ENCODE peak calls at places on chromosome X, in five cellular contexts. G is A673, E is uterus, T is esophagus squamous epithelium, P is suprapubic skin. L is an unnamed sample. For H3K27me3, the result is how much of the 10 kb centered on the place peaks cover.

GRCh38 chrX:12997898-12998687 is 23.2 kb downstream of the TMSB4X start:
- DNase-seq in G (no peak), E (no peak), T (no peak), P (no peak), L (no peak)

GRCh38 chrX:134101636-134102035 is 116.2 kb upstream of the GPC3 start:
- DNase-seq in G (no peak), E (no peak), T (no peak), P (no peak), L (no peak)

GRCh38 chrX:38636949-38637819 is 75.8 kb downstream of the TSPAN7 start:
- DNase-seq in G (peak), E (peak), T (no peak), P (no peak), L (no peak)

GRCh38 chrX:107871136-107871535 is 45.5 kb downstream of the MID2 start:
- DNase-seq in G (no peak), E (no peak), T (no peak), P (no peak), L (no peak)

GRCh38 chrX:12240491-12240890 is 102.2 kb downstream of the FRMPD4 start:
- DNase-seq in G (no peak), E (no peak), T (no peak), P (no peak), L (no peak)

GRCh38 chrX:130680164-130681035 is 222.6 kb downstream of the ENOX2 start:
- DNase-seq in G (no peak), E (no peak), T (no peak), P (no peak), L (no peak)

GRCh38 chrX:17826609-17827496 is 34.2 kb downstream of the RAI2 start:
- DNase-seq in G (no peak), E (no peak), T (no peak), P (no peak), L (no peak)

GRCh38 chrX:49185062-49185394 is 1.1 kb downstream of the PRICKLE3 start:
- DNase-seq in G (no peak), E (no peak), T (no peak), P (no peak), L (no peak)

GRCh38 chrX:13168276-13168675 is 123.9 kb upstream of the FAM9C start:
- DNase-seq in G (no peak), E (no peak), T (no peak), P (no peak), L (no peak)

GRCh38 chrX:48521353-48522243 is at the start of gene EBP:
- DNase-seq in G (peak), E (peak), T (peak), P (peak), L (peak)

GRCh38 chrX:11341274-11342256 is 48.4 kb downstream of the AMELX start:
- DNase-seq in G (peak), E (peak), T (peak), P (peak), L (no peak)

GRCh38 chrX:2145672-2146412 is 354.9 kb downstream of the DHRSX start:
- DNase-seq in G (peak), E (no peak), T (no peak), P (no peak), L (no peak)

GRCh38 chrX:74218895-74219294 is 85.1 kb upstream of the ZCCHC13 start:
- DNase-seq in G (no peak), E (no peak), T (no peak), P (no peak), L (no peak)

GRCh38 chrX:9899640-9900075 is 67.5 kb upstream of the CLDN34 start:
- DNase-seq in G (no peak), E (no peak), T (no peak), P (no peak), L (peak)

GRCh38 chrX:30863969-30864368 is 25.1 kb downstream of the TAB3 start:
- DNase-seq in G (no peak), E (no peak), T (no peak), P (no peak), L (peak)

GRCh38 chrX:46582964-46583363 is 9.4 kb downstream of the CHST7 start:
- DNase-seq in G (peak), E (peak), T (no peak), P (no peak), L (peak)

GRCh38 chrX:86148594-86148993 is 343 bp downstream of the DACH2 start:
- DNase-seq in G (no peak), E (no peak), T (no peak), P (no peak), L (no peak)

GRCh38 chrX:56343664-56344063 is 111.5 kb downstream of the KLF8 start:
- DNase-seq in G (no peak), E (no peak), T (no peak), P (no peak), L (no peak)

GRCh38 chrX:39012561-39013209 is 211.4 kb downstream of the MID1IP1 start:
- DNase-seq in G (no peak), E (no peak), T (no peak), P (no peak), L (no peak)

GRCh38 chrX:84729809-84730208 is 227.6 kb upstream of the HDX start:
- DNase-seq in G (peak), E (no peak), T (no peak), P (no peak), L (no peak)

GRCh38 chrX:24178441-24178840 is 28.9 kb downstream of the ZFX start:
- DNase-seq in G (no peak), E (no peak), T (no peak), P (no peak), L (no peak)
- TF ChIP-seq CTCF in G (no peak), E (no peak), T (no peak), P (no peak), L (no peak)

GRCh38 chrX:43595931-43596330 is 60.2 kb upstream of the MAOA start:
- DNase-seq in G (no peak), E (no peak), T (no peak), P (no peak), L (no peak)
- H3K27me3 ChIP-seq in G (under half), E (under half), T (under half), P (under half), L (under half)

GRCh38 chrX:70754169-70754843 is 154.2 kb downstream of the TEX11 start:
- DNase-seq in G (no peak), E (no peak), T (no peak), P (no peak), L (no peak)
- H3K27ac ChIP-seq in G (no peak), E (no peak), T (no peak), P (no peak), L (no peak)

GRCh38 chrX:40055495-40055894 is 42.3 kb downstream of the BCOR start:
- DNase-seq in G (no peak), E (no peak), T (no peak), P (no peak), L (no peak)

GRCh38 chrX:40058719-40059118 is 39.0 kb downstream of the BCOR start:
- DNase-seq in G (no peak), E (no peak), T (no peak), P (no peak), L (no peak)

GRCh38 chrX:40054793-40055192 is 43.0 kb downstream of the BCOR start:
- DNase-seq in G (no peak), E (no peak), T (no peak), P (no peak), L (no peak)

GRCh38 chrX:40056420-40056819 is 41.3 kb downstream of the BCOR start:
- DNase-seq in G (no peak), E (no peak), T (no peak), P (no peak), L (no peak)

DNA sequence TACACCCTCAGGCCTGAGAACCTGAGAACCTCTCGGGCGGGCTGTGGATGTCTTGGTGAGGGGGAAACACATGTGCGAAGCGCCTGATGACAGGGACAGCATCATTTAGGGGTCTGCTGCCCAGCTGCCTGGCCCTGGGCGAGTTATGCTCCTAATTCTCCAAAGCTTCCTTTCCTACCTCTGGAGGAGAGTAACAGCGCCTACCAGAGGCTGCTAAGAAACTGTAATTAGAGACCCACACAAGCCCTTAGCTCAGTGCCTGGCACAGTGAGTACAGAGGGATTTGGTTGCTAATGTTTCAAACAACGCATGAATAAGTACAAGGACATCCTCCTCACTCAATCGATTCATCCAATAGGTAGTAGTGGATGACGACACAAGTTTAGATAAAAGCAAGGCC is 40.4 kb downstream of the BCOR start:
- DNase-seq in G (no peak), E (no peak), T (no peak), P (no peak), L (no peak)
- TF ChIP-seq CTCF in G (peak), E (no peak), T (no peak), P (no peak), L (no peak)

DNA sequence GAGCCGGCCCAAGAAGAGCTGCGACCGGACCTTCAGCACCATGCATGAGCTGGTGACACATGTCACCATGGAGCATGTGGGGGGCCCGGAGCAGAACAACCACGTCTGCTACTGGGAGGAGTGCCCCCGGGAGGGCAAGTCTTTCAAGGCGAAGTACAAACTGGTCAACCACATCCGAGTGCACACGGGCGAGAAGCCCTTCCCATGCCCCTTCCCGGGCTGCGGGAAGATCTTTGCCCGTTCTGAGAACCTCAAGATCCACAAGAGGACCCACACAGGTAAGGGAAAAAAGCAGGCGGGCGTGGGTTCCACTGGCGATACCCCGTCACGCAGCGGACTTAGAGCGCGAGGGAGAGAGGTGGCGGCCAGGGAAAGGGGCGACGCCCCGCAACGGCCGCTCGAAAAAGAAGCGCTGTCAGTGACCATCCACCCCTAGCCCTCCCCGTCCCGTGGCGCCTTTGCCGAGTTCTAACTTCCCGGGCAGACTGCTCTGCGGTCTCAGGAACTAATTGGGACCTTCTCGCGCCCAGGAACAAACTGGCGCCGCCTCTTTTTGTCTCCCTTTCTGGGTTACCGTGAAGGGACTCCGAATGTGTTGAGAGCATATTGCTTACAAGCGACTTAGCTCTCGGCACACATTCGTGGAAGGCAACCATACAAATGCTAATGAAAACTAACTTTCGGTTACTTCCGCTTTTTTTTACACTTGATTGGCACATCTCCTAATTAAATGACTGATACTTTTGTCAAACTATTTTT is 1.7 kb downstream of the ZIC3 start:
- DNase-seq in G (peak), E (no peak), T (no peak), P (no peak), L (no peak)
- H3K27me3 ChIP-seq in G (under half), E (half or more), T (under half), P (half or more), L (under half)

GRCh38 chrX:71253253-71254091 is 468 bp downstream of the ZMYM3 start:
- DNase-seq in G (peak), E (peak), T (no peak), P (peak), L (no peak)

GRCh38 chrX:71251456-71251973 is 2.4 kb downstream of the ZMYM3 start:
- DNase-seq in G (no peak), E (no peak), T (no peak), P (no peak), L (no peak)

GRCh38 chrX:71254092-71254941 is at the start of gene ZMYM3:
- DNase-seq in G (peak), E (peak), T (peak), P (peak), L (peak)

GRCh38 chrX:71252221-71252620 is 1.7 kb downstream of the ZMYM3 start:
- DNase-seq in G (no peak), E (no peak), T (no peak), P (no peak), L (no peak)

GRCh38 chrX:71256051-71256450 is 2.1 kb upstream of the ZMYM3 start:
- DNase-seq in G (no peak), E (no peak), T (no peak), P (no peak), L (no peak)
- H3K27ac ChIP-seq in G (no peak), E (peak), T (peak), P (no peak), L (no peak)

L was measured in AG04450.